ENCODE peak calls at places on chromosome 15, in eight cellular contexts. One of them, this sample, is unnamed.

GRCh38 chr15:41695750-41696436 is 35.7 kb downstream of the MGA start:
- DNase-seq in fibroblast of lung: peak; percentile 23
- DNase-seq in ascending aorta: no peak
- DNase-seq in HCT116: peak; percentile 24
- DNase-seq in dorsolateral prefrontal cortex: no peak
- DNase-seq in RWPE2: no peak
- DNase-seq in upper lobe of right lung: no peak
- DNase-seq in left ventricle myocardium inferior: no peak
- DNase-seq in this sample: no peak

GRCh38 chr15:36529296-36530011 is 50.0 kb upstream of the CDIN1 start:
- DNase-seq in RWPE2: no peak
- DNase-seq in upper lobe of right lung: no peak
- DNase-seq in ascending aorta: no peak
- DNase-seq in dorsolateral prefrontal cortex: no peak
- DNase-seq in HCT116: no peak
- DNase-seq in fibroblast of lung: no peak
- DNase-seq in left ventricle myocardium inferior: no peak
- DNase-seq in this sample: no peak

GRCh38 chr15:48800811-48801460 is 9.9 kb downstream of the CEP152 start:
- DNase-seq in upper lobe of right lung: no peak
- DNase-seq in ascending aorta: no peak
- DNase-seq in dorsolateral prefrontal cortex: no peak
- DNase-seq in RWPE2: no peak
- DNase-seq in left ventricle myocardium inferior: no peak
- DNase-seq in fibroblast of lung: peak; percentile 21
- DNase-seq in HCT116: no peak
- DNase-seq in this sample: no peak

GRCh38 chr15:65409284-65409631 is 13.5 kb downstream of the IGDCC4 start:
- DNase-seq in dorsolateral prefrontal cortex: no peak
- DNase-seq in HCT116: no peak
- DNase-seq in left ventricle myocardium inferior: no peak
- DNase-seq in fibroblast of lung: peak; percentile 100
- DNase-seq in ascending aorta: no peak
- DNase-seq in upper lobe of right lung: no peak
- DNase-seq in RWPE2: no peak
- DNase-seq in this sample: no peak

GRCh38 chr15:29612701-29613100 is 209.6 kb downstream of the TJP1 start:
- DNase-seq in dorsolateral prefrontal cortex: no peak
- DNase-seq in upper lobe of right lung: no peak
- DNase-seq in left ventricle myocardium inferior: no peak
- DNase-seq in fibroblast of lung: peak; percentile 65
- DNase-seq in ascending aorta: no peak
- DNase-seq in RWPE2: no peak
- DNase-seq in HCT116: no peak
- DNase-seq in this sample: no peak

GRCh38 chr15:101795455-101795854 is 7.9 kb upstream of the OR4F6 start:
- DNase-seq in RWPE2: no peak
- DNase-seq in HCT116: no peak
- DNase-seq in upper lobe of right lung: no peak
- DNase-seq in fibroblast of lung: peak; percentile 90
- DNase-seq in ascending aorta: no peak
- DNase-seq in dorsolateral prefrontal cortex: no peak
- DNase-seq in left ventricle myocardium inferior: no peak
- DNase-seq in this sample: no peak

GRCh38 chr15:78033864-78034263 is 43.6 kb downstream of the TBC1D2B start:
- DNase-seq in left ventricle myocardium inferior: no peak
- DNase-seq in HCT116: no peak
- DNase-seq in ascending aorta: no peak
- DNase-seq in upper lobe of right lung: no peak
- DNase-seq in RWPE2: no peak
- DNase-seq in fibroblast of lung: no peak
- DNase-seq in dorsolateral prefrontal cortex: no peak
- DNase-seq in this sample: no peak

GRCh38 chr15:43794269-43795037 is 2.3 kb downstream of the SERF2 start:
- DNase-seq in upper lobe of right lung: no peak
- DNase-seq in RWPE2: no peak
- DNase-seq in fibroblast of lung: peak; percentile 72
- DNase-seq in left ventricle myocardium inferior: no peak
- DNase-seq in HCT116: no peak
- DNase-seq in dorsolateral prefrontal cortex: no peak
- DNase-seq in ascending aorta: no peak
- DNase-seq in this sample: no peak

GRCh38 chr15:91264651-91265351 is 164.7 kb downstream of the SV2B start:
- DNase-seq in left ventricle myocardium inferior: no peak
- DNase-seq in RWPE2: no peak
- DNase-seq in fibroblast of lung: no peak
- DNase-seq in HCT116: no peak
- DNase-seq in dorsolateral prefrontal cortex: no peak
- DNase-seq in upper lobe of right lung: no peak
- DNase-seq in ascending aorta: no peak
- DNase-seq in this sample: no peak

GRCh38 chr15:88497109-88497761 is 29.7 kb downstream of the MRPS11 start:
- DNase-seq in dorsolateral prefrontal cortex: no peak
- DNase-seq in upper lobe of right lung: no peak
- DNase-seq in left ventricle myocardium inferior: peak; percentile 65
- DNase-seq in HCT116: no peak
- DNase-seq in RWPE2: no peak
- DNase-seq in fibroblast of lung: no peak
- DNase-seq in ascending aorta: no peak
- DNase-seq in this sample: no peak

GRCh38 chr15:58444658-58445332 is 13.0 kb downstream of the LIPC start:
- DNase-seq in fibroblast of lung: no peak
- DNase-seq in upper lobe of right lung: no peak
- DNase-seq in RWPE2: no peak
- DNase-seq in HCT116: no peak
- DNase-seq in dorsolateral prefrontal cortex: no peak
- DNase-seq in left ventricle myocardium inferior: no peak
- DNase-seq in ascending aorta: no peak
- DNase-seq in this sample: no peak

GRCh38 chr15:56869573-56869972 is 48.9 kb upstream of the TCF12 start:
- DNase-seq in HCT116: peak; percentile 33
- DNase-seq in dorsolateral prefrontal cortex: peak; percentile 49
- DNase-seq in fibroblast of lung: peak; percentile 7
- DNase-seq in left ventricle myocardium inferior: peak; percentile 37
- DNase-seq in upper lobe of right lung: no peak
- DNase-seq in ascending aorta: no peak
- DNase-seq in RWPE2: no peak
- DNase-seq in this sample: no peak

GRCh38 chr15:36430721-36431265 is 148.6 kb upstream of the CDIN1 start:
- DNase-seq in fibroblast of lung: peak; percentile 30
- DNase-seq in upper lobe of right lung: no peak
- DNase-seq in HCT116: no peak
- DNase-seq in dorsolateral prefrontal cortex: no peak
- DNase-seq in ascending aorta: no peak
- DNase-seq in RWPE2: no peak
- DNase-seq in left ventricle myocardium inferior: no peak
- DNase-seq in this sample: no peak

GRCh38 chr15:71149645-71150557 is 34.6 kb downstream of the THSD4 start:
- DNase-seq in left ventricle myocardium inferior: peak; percentile 46
- DNase-seq in ascending aorta: peak; percentile 72
- DNase-seq in fibroblast of lung: peak; percentile 48
- DNase-seq in HCT116: no peak
- DNase-seq in RWPE2: no peak
- DNase-seq in dorsolateral prefrontal cortex: no peak
- DNase-seq in upper lobe of right lung: no peak
- DNase-seq in this sample: no peak

GRCh38 chr15:68552773-68553172 is 26.0 kb upstream of the CORO2B start:
- DNase-seq in RWPE2: no peak
- DNase-seq in ascending aorta: no peak
- DNase-seq in left ventricle myocardium inferior: no peak
- DNase-seq in HCT116: no peak
- DNase-seq in upper lobe of right lung: no peak
- DNase-seq in fibroblast of lung: peak; percentile 23
- DNase-seq in dorsolateral prefrontal cortex: peak; percentile 85
- DNase-seq in this sample: no peak

GRCh38 chr15:48634934-48635333 is 10.6 kb downstream of the FBN1 start:
- DNase-seq in dorsolateral prefrontal cortex: no peak
- DNase-seq in left ventricle myocardium inferior: no peak
- DNase-seq in RWPE2: no peak
- DNase-seq in upper lobe of right lung: no peak
- DNase-seq in ascending aorta: no peak
- DNase-seq in fibroblast of lung: peak; percentile 86
- DNase-seq in HCT116: no peak
- DNase-seq in this sample: no peak

GRCh38 chr15:75042730-75043508 is 19.5 kb downstream of the PPCDC start:
- DNase-seq in ascending aorta: peak; percentile 89
- DNase-seq in left ventricle myocardium inferior: peak; percentile 85
- DNase-seq in RWPE2: no peak
- DNase-seq in HCT116: peak; percentile 43
- DNase-seq in dorsolateral prefrontal cortex: peak; percentile 76
- DNase-seq in upper lobe of right lung: peak; percentile 94
- DNase-seq in fibroblast of lung: peak; percentile 44
- DNase-seq in this sample: peak; percentile 90

DNA sequence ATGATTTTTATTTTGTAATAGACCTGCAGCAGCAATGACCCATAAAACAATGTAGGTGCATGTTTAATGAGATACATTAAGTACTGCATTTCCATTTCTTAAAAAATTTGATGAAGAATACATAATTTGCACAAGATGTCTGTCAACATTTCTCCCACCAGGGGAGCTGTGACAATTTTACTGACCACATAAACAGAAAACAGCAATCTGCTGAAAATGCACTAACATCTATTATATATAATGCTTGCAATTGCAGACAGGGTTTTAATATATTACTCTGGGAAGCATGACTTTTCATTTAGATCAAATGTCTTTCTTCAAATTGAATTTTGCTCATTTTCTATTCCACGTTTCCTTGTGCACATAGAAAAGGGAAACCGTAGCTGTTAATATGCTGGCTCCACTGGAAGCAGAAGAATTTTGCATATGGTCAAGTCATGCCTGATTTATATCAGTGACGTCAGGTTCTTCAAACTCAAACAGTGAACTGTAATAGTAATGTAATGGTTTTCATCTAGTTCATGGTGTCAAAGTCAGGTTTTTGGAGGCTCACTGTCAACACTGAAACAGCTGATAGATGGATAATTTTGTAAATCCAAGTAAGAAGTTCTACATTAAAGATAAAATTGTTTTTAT is 79.8 kb upstream of the IGF1R start:
- DNase-seq in RWPE2: no peak
- DNase-seq in dorsolateral prefrontal cortex: no peak
- DNase-seq in HCT116: no peak
- DNase-seq in ascending aorta: no peak
- DNase-seq in upper lobe of right lung: no peak
- DNase-seq in fibroblast of lung: no peak
- DNase-seq in left ventricle myocardium inferior: no peak
- DNase-seq in this sample: no peak
- TF ChIP-seq CTCF in RWPE2: peak; percentile 76
- TF ChIP-seq CTCF in dorsolateral prefrontal cortex: no peak
- TF ChIP-seq CTCF in HCT116: peak; percentile 47
- TF ChIP-seq CTCF in ascending aorta: no peak
- TF ChIP-seq CTCF in upper lobe of right lung: peak; percentile 37
- TF ChIP-seq CTCF in fibroblast of lung: peak; percentile 50
- TF ChIP-seq CTCF in left ventricle myocardium inferior: peak; percentile 36
- TF ChIP-seq CTCF in this sample: no peak

DNA sequence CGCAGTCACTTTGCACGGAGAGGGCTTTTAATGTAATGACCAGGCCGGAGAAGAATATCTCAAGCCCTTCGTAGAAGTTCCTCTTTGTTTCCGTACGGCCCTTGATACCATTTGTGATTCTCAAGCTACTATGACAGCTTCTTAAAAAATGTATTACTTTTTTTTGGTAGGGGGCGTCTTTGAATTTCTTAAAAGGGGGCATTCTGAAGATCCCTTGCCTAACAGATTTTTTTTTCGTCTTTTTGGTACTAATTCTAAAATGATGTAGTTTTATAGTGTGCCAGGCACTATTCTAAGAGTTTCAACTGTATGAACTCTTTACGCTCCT is 614.0 kb downstream of the MCTP2 start:
- DNase-seq in upper lobe of right lung: no peak
- DNase-seq in left ventricle myocardium inferior: no peak
- DNase-seq in dorsolateral prefrontal cortex: no peak
- DNase-seq in HCT116: no peak
- DNase-seq in RWPE2: no peak
- DNase-seq in fibroblast of lung: no peak
- DNase-seq in ascending aorta: no peak
- DNase-seq in this sample: no peak
- H3K4me3 ChIP-seq in upper lobe of right lung: peak overlapping the region; percentile 45
- H3K4me3 ChIP-seq in left ventricle myocardium inferior: peak overlapping the region; percentile 58
- H3K4me3 ChIP-seq in dorsolateral prefrontal cortex: peak overlapping the region; percentile 59
- H3K4me3 ChIP-seq in HCT116: no peak overlapping the region
- H3K4me3 ChIP-seq in RWPE2: peak overlapping the region; percentile 28
- H3K4me3 ChIP-seq in fibroblast of lung: peak overlapping the region; percentile 20
- H3K4me3 ChIP-seq in ascending aorta: peak overlapping the region; percentile 53
- H3K4me3 ChIP-seq in this sample: peak overlapping the region; percentile 73

DNA sequence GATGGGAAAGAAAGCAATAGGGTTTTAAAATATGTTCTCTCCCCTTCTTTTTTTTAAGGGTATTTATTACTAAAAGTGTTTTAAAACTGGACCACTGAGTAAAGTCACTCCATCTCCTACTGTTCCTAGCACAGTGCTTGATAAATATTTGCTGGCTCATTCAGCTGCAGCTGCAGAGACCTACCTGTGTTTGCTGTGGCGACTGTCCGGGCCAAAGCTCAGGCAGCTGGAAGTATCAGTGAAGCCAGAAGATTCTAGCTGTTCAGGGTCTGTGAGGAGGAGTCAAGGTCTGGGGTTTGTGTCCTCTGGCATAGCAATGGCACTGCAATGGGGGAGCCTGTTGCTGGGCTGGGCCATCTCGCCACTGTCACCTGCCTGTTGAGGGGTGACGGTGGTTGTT is 109.9 kb downstream of the RPLP1 start:
- DNase-seq in dorsolateral prefrontal cortex: no peak
- DNase-seq in RWPE2: no peak
- DNase-seq in left ventricle myocardium inferior: no peak
- DNase-seq in upper lobe of right lung: no peak
- DNase-seq in fibroblast of lung: no peak
- DNase-seq in ascending aorta: no peak
- DNase-seq in HCT116: no peak
- DNase-seq in this sample: no peak
- H3K27ac ChIP-seq in dorsolateral prefrontal cortex: no peak overlapping the region
- H3K27ac ChIP-seq in RWPE2: no peak overlapping the region
- H3K27ac ChIP-seq in left ventricle myocardium inferior: no peak overlapping the region
- H3K27ac ChIP-seq in upper lobe of right lung: no peak overlapping the region
- H3K27ac ChIP-seq in fibroblast of lung: no peak overlapping the region
- H3K27ac ChIP-seq in ascending aorta: no peak overlapping the region
- H3K27ac ChIP-seq in HCT116: no peak overlapping the region
- H3K27ac ChIP-seq in this sample: no peak overlapping the region

GRCh38 chr15:73683257-73683623 is 943 bp upstream of the CD276 start:
- DNase-seq in left ventricle myocardium inferior: no peak
- DNase-seq in RWPE2: no peak
- DNase-seq in dorsolateral prefrontal cortex: no peak
- DNase-seq in HCT116: no peak
- DNase-seq in upper lobe of right lung: no peak
- DNase-seq in ascending aorta: no peak
- DNase-seq in fibroblast of lung: no peak
- DNase-seq in this sample: no peak

GRCh38 chr15:73682597-73683090 is 1.5 kb upstream of the CD276 start:
- DNase-seq in upper lobe of right lung: no peak
- DNase-seq in dorsolateral prefrontal cortex: no peak
- DNase-seq in left ventricle myocardium inferior: no peak
- DNase-seq in HCT116: no peak
- DNase-seq in RWPE2: no peak
- DNase-seq in fibroblast of lung: no peak
- DNase-seq in ascending aorta: peak; percentile 58
- DNase-seq in this sample: no peak

GRCh38 chr15:73685561-73685960 is 1.4 kb downstream of the CD276 start:
- DNase-seq in left ventricle myocardium inferior: no peak
- DNase-seq in HCT116: no peak
- DNase-seq in ascending aorta: peak; percentile 43
- DNase-seq in fibroblast of lung: no peak
- DNase-seq in upper lobe of right lung: no peak
- DNase-seq in RWPE2: no peak
- DNase-seq in dorsolateral prefrontal cortex: no peak
- DNase-seq in this sample: no peak

GRCh38 chr15:73681856-73682596 is 2.2 kb upstream of the CD276 start:
- DNase-seq in left ventricle myocardium inferior: no peak
- DNase-seq in ascending aorta: peak; percentile 57
- DNase-seq in fibroblast of lung: no peak
- DNase-seq in dorsolateral prefrontal cortex: no peak
- DNase-seq in upper lobe of right lung: no peak
- DNase-seq in RWPE2: no peak
- DNase-seq in HCT116: no peak
- DNase-seq in this sample: no peak

GRCh38 chr15:73683624-73684536 is at the start of gene CD276:
- DNase-seq in dorsolateral prefrontal cortex: peak; percentile 75
- DNase-seq in fibroblast of lung: peak; percentile 76
- DNase-seq in left ventricle myocardium inferior: peak; percentile 83
- DNase-seq in ascending aorta: peak; percentile 90
- DNase-seq in HCT116: peak; percentile 45
- DNase-seq in upper lobe of right lung: peak; percentile 91
- DNase-seq in RWPE2: peak; percentile 80
- DNase-seq in this sample: peak; percentile 83
- TF ChIP-seq CTCF in dorsolateral prefrontal cortex: peak; percentile 19
- TF ChIP-seq CTCF in fibroblast of lung: peak; percentile 15
- TF ChIP-seq CTCF in left ventricle myocardium inferior: peak; percentile 41
- TF ChIP-seq CTCF in ascending aorta: peak; percentile 45
- TF ChIP-seq CTCF in HCT116: peak; percentile 62
- TF ChIP-seq CTCF in upper lobe of right lung: peak; percentile 33
- TF ChIP-seq CTCF in RWPE2: peak; percentile 76
- TF ChIP-seq CTCF in this sample: no peak